ENCODE peak calls at places on chromosomes 3 and 15, in seven cellular contexts. V, N, W, C, Q, B and D are unnamed samples. For H3K9me3 and H3K36me3, the result is how much of the 10 kb centered on the place peaks cover.

GRCh38 chr15:100284191-100284590 is 57.6 kb downstream of the ADAMTS17 start:
- DNase-seq in W (no peak), Q (no peak), N (no peak), C (no peak), V (no peak), B (peak), D (no peak)

GRCh38 chr15:48581221-48581620 is 64.3 kb downstream of the FBN1 start:
- DNase-seq in W (no peak), Q (no peak), C (no peak), V (no peak), B (no peak), N (no peak), D (no peak)

GRCh38 chr3:31105438-31106077 is 211.1 kb upstream of the GADL1 start:
- DNase-seq in W (peak), Q (no peak), C (no peak), B (peak), N (no peak), V (no peak), D (peak)

GRCh38 chr3:132445812-132446211 is 28.5 kb downstream of the DNAJC13 start:
- DNase-seq in W (peak), C (no peak), N (no peak), V (no peak), B (peak), Q (no peak), D (peak)

GRCh38 chr3:14479591-14479990 is 60.6 kb downstream of the GRIP2 start:
- DNase-seq in N (no peak), Q (no peak), C (no peak), B (no peak), V (no peak), W (no peak), D (no peak)

GRCh38 chr3:170865209-170866094 is 4.5 kb downstream of the RPL22L1 start:
- DNase-seq in V (no peak), W (no peak), Q (no peak), B (peak), N (no peak), C (no peak), D (no peak)

GRCh38 chr15:41609123-41609522 is 50.1 kb downstream of the TYRO3 start:
- DNase-seq in Q (no peak), W (no peak), V (no peak), C (no peak), N (no peak), B (no peak), D (no peak)

GRCh38 chr15:38035701-38036100 is 101.3 kb downstream of the TMCO5A start:
- DNase-seq in W (no peak), V (no peak), B (no peak), Q (no peak), N (no peak), C (no peak), D (no peak)

GRCh38 chr15:101000271-101000681 is 81.1 kb downstream of the LRRK1 start:
- DNase-seq in Q (no peak), C (no peak), B (no peak), N (no peak), W (peak), V (no peak), D (no peak)

GRCh38 chr3:186259612-186260383 is 102.2 kb downstream of the DGKG start:
- DNase-seq in B (peak), C (peak), W (peak), V (peak), N (peak), Q (peak), D (peak)

GRCh38 chr3:145801699-145802098 is 359.3 kb downstream of the PLOD2 start:
- DNase-seq in Q (no peak), V (no peak), W (no peak), B (no peak), N (no peak), C (no peak), D (no peak)

GRCh38 chr3:24351779-24352469 is 142.7 kb downstream of the THRB start:
- DNase-seq in V (peak), N (no peak), Q (no peak), C (peak), W (no peak), B (no peak), D (peak)

GRCh38 chr3:48594431-48595049 is 589 bp downstream of the COL7A1 start:
- DNase-seq in C (no peak), Q (peak), V (no peak), N (no peak), B (peak), W (peak), D (no peak)

GRCh38 chr15:48373855-48374421 is 42.7 kb downstream of the DUT start:
- DNase-seq in N (no peak), Q (no peak), V (no peak), B (peak), C (peak), W (peak), D (peak)

GRCh38 chr3:23611737-23612295 is 193.9 kb upstream of the UBE2E1 start:
- DNase-seq in W (peak), N (peak), B (no peak), Q (peak), V (no peak), C (peak), D (peak)

GRCh38 chr3:181457190-181457589 is 254.5 kb upstream of the SOX2 start:
- DNase-seq in N (no peak), Q (no peak), V (no peak), B (peak), C (no peak), W (no peak), D (peak)

GRCh38 chr3:126087552-126088175 is 3.7 kb upstream of the SLC41A3 start:
- DNase-seq in V (no peak), Q (no peak), N (no peak), C (no peak), B (no peak), W (no peak), D (no peak)

GRCh38 chr3:143171141-143171651 is 51.6 kb downstream of the CHST2 start:
- DNase-seq in Q (no peak), B (peak), C (no peak), W (peak), N (no peak), V (no peak), D (no peak)

GRCh38 chr3:126372413-126373145 is 15.4 kb upstream of the KLF15 start:
- DNase-seq in Q (peak), V (no peak), B (no peak), W (no peak), C (no peak), N (no peak), D (no peak)

GRCh38 chr3:193149998-193150397 is 91.0 kb upstream of the PLAAT1 start:
- DNase-seq in B (no peak), V (no peak), C (no peak), W (no peak), Q (no peak), N (no peak), D (no peak)

GRCh38 chr3:153290278-153291015 is 128.4 kb downstream of the RAP2B start:
- DNase-seq in W (no peak), C (no peak), B (peak), Q (no peak), N (no peak), V (no peak), D (no peak)

GRCh38 chr15:25711164-25711563 is 152.0 kb downstream of the ATP10A start:
- DNase-seq in N (no peak), W (no peak), C (no peak), V (no peak), Q (no peak), B (no peak), D (no peak)
- H3K9me3 ChIP-seq in N (under half), W (under half), C (under half), V (under half), Q (under half), B (half or more), D (under half)

DNA sequence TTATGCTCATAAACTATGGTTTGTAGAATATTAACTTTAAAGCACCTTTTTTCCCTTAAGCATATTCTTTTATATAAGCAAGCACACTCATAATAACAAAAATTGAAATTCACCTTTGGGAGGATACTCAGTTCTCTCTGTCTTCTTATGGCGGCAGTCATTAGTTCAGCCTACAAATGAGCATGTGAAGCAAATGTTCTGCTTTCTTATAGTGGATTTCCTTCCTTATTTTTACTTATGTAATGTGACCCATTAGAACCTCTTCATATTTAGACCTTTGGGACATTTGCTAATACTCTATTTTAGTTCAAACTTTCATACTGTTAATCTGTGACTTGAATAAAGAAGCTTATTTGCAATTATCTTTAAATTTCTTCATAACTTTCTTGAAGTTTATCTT is at the start of gene P2RY13:
- DNase-seq in C (no peak), Q (no peak), B (no peak), W (no peak), N (no peak), V (no peak), D (no peak)
- H3K4me3 ChIP-seq in C (no peak), Q (peak), B (no peak), W (no peak), N (no peak), V (peak), D (no peak)

GRCh38 chr3:182703233-182703632 is 90.1 kb upstream of the ATP11B start:
- DNase-seq in C (no peak), B (no peak), W (no peak), Q (no peak), N (no peak), V (no peak), D (no peak)
- H3K36me3 ChIP-seq in C (under half), B (under half), W (under half), Q (under half), N (under half), V (under half), D (under half)

GRCh38 chr3:29823233-29823632 is 542.4 kb downstream of the RBMS3 start:
- DNase-seq in V (no peak), N (no peak), C (no peak), W (no peak), B (no peak), Q (no peak), D (no peak)

GRCh38 chr3:29822051-29822450 is 541.2 kb downstream of the RBMS3 start:
- DNase-seq in Q (no peak), N (no peak), V (no peak), C (no peak), B (peak), W (peak), D (no peak)

GRCh38 chr3:29826712-29827111 is 545.8 kb downstream of the RBMS3 start:
- DNase-seq in C (no peak), W (no peak), V (no peak), N (no peak), Q (no peak), B (no peak), D (no peak)

GRCh38 chr3:29827756-29828155 is 546.9 kb downstream of the RBMS3 start:
- DNase-seq in B (no peak), C (no peak), N (no peak), Q (no peak), V (no peak), W (peak), D (no peak)
- H3K9me3 ChIP-seq in B (under half), C (under half), N (under half), Q (under half), V (under half), W (under half), D (under half)

DNA sequence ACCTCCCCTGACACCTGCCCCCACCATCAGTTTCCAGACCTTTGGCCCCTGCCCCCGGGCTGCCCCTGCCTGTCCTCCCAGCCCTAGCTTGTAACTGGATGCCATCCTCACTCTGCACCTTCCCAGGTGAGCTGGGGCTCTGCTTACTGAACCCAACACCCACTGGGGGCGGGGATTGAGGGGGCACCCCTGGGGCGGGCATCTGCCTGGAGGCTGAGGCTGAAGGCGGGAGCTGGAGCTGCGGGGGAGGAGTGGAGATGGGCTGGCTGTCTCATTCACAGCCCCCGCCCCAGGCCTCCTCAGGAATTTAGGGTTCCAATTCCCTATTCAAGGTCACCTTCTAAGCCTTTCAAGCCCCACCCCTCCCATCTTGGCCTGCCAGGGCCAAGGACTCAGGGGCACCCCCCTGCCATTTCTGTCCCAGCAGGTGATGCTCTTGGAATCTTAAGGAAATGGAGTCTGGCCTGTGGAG is 17.7 kb downstream of the PIF1 start:
- DNase-seq in W (no peak), Q (no peak), N (no peak), C (no peak), B (no peak), V (no peak), D (no peak)
- H3K4me3 ChIP-seq in W (no peak), Q (no peak), N (no peak), C (no peak), B (no peak), V (no peak), D (no peak)